ENCODE peak calls at places on chromosomes 4 and X, in six cellular contexts. W is WTC11, Z is GM12878, I is H1, J is K562, H is HepG2. V is an unnamed sample.

GRCh38 chr4:11773798-11774197 is 345.1 kb upstream of the HS3ST1 start:
- DNase-seq in W (no peak), Z (no peak), I (no peak), J (no peak), H (no peak), V (no peak)

GRCh38 chr4:87304659-87305277 is 17.9 kb downstream of the HSD17B13 start:
- DNase-seq in W (no peak), Z (no peak), I (no peak), J (no peak), H (no peak), V (no peak)

GRCh38 chrX:96683997-96684338 is 674 bp upstream of the DIAPH2 start:
- DNase-seq in W (no peak), Z (no peak), I (no peak), J (no peak), H (peak; percentile 0), V (no peak)

GRCh38 chrX:44025611-44026010 is 52.4 kb upstream of the NDP start:
- DNase-seq in W (no peak), Z (no peak), I (no peak), J (no peak), H (no peak), V (no peak)

GRCh38 chr4:185040523-185040922 is 22.2 kb downstream of the HELT start:
- DNase-seq in W (no peak), Z (no peak), I (no peak), J (no peak), H (no peak), V (no peak)

GRCh38 chr4:111283066-111283677 is 660.3 kb upstream of the PITX2 start:
- DNase-seq in W (peak; percentile 75), Z (no peak), I (peak; percentile 85), J (peak; percentile 40), H (peak; percentile 39), V (peak; percentile 75)

GRCh38 chr4:11261066-11261850 is 167.4 kb downstream of the HS3ST1 start:
- DNase-seq in W (no peak), Z (no peak), I (no peak), J (no peak), H (no peak), V (no peak)

GRCh38 chrX:1481636-1482529 is 29.2 kb upstream of the ASMTL start:
- DNase-seq in W (peak; percentile 76), Z (peak; percentile 90), I (no peak), J (no peak), H (peak; percentile 95), V (peak; percentile 88)

GRCh38 chrX:17595456-17596035 is 141.7 kb upstream of the SCML1 start:
- DNase-seq in W (no peak), Z (no peak), I (no peak), J (no peak), H (no peak), V (no peak)

GRCh38 chrX:19017271-19017670 is 33.4 kb upstream of the PHKA2 start:
- DNase-seq in W (peak; percentile 20), Z (no peak), I (no peak), J (peak; percentile 45), H (peak; percentile 13), V (peak; percentile 67)

GRCh38 chrX:53383376-53384087 is 38.9 kb downstream of the SMC1A start:
- DNase-seq in W (no peak), Z (no peak), I (no peak), J (no peak), H (peak; percentile 67), V (no peak)

GRCh38 chr4:92091335-92091734 is 212.4 kb upstream of the GRID2 start:
- DNase-seq in W (peak; percentile 49), Z (no peak), I (peak; percentile 61), J (no peak), H (peak; percentile 21), V (peak; percentile 76)

GRCh38 chr4:68476191-68476590 is 28.9 kb downstream of the TMPRSS11E start:
- DNase-seq in W (no peak), Z (no peak), I (no peak), J (no peak), H (no peak), V (no peak)

GRCh38 chr4:76753814-76754213 is 144.1 kb downstream of the SOWAHB start:
- DNase-seq in W (no peak), Z (no peak), I (no peak), J (no peak), H (no peak), V (no peak)

GRCh38 chr4:19074061-19074460 is 1052.5 kb upstream of the LCORL start:
- DNase-seq in W (no peak), Z (no peak), I (no peak), J (no peak), H (no peak), V (no peak)

GRCh38 chr4:72496119-72496518 is 72.9 kb downstream of the ADAMTS3 start:
- DNase-seq in W (no peak), Z (no peak), I (no peak), J (no peak), H (no peak), V (peak; percentile 6)

GRCh38 chrX:144494069-144494468 is 610.2 kb downstream of the UBE2NL start:
- DNase-seq in W (no peak), Z (no peak), I (no peak), J (no peak), H (no peak), V (no peak)

GRCh38 chr4:162015090-162015489 is 148.7 kb downstream of the FSTL5 start:
- DNase-seq in W (no peak), Z (no peak), I (no peak), J (no peak), H (no peak), V (no peak)

GRCh38 chrX:103883533-103883932 is 51.5 kb upstream of the RAB9B start:
- DNase-seq in W (no peak), Z (no peak), I (no peak), J (no peak), H (no peak), V (no peak)

GRCh38 chr4:38194202-38194601 is 234.0 kb downstream of the PTTG2 start:
- DNase-seq in W (no peak), Z (no peak), I (no peak), J (no peak), H (no peak), V (no peak)

GRCh38 chr4:1512738-1513660 is 106.8 kb upstream of the NKX1-1 start:
- DNase-seq in W (peak; percentile 78), Z (no peak), I (peak; percentile 88), J (peak; percentile 78), H (peak; percentile 16), V (peak; percentile 85)

GRCh38 chr4:121873604-121874003 is 3.3 kb upstream of the BBS7 start:
- DNase-seq in W (no peak), Z (peak; percentile 17), I (no peak), J (no peak), H (no peak), V (no peak)

GRCh38 chrX:153557618-153558017 is 40.2 kb downstream of the ATP2B3 start:
- DNase-seq in W (no peak), Z (no peak), I (no peak), J (no peak), H (no peak), V (no peak)

GRCh38 chrX:136063340-136064079 is 78.3 kb downstream of the SLC9A6 start:
- DNase-seq in W (no peak), Z (no peak), I (no peak), J (no peak), H (no peak), V (no peak)

GRCh38 chr4:55865228-55865806 is 11.9 kb downstream of the EXOC1 start:
- DNase-seq in W (no peak), Z (no peak), I (no peak), J (no peak), H (no peak), V (no peak)

GRCh38 chr4:168744021-168744420 is 247.2 kb downstream of the PALLD start:
- DNase-seq in W (no peak), Z (no peak), I (no peak), J (no peak), H (peak; percentile 3), V (no peak)

GRCh38 chr4:40357738-40358137 is 22.6 kb downstream of the CHRNA9 start:
- DNase-seq in W (no peak), Z (no peak), I (no peak), J (no peak), H (no peak), V (no peak)

GRCh38 chr4:143186202-143186601 is 1.5 kb downstream of the USP38 start:
- DNase-seq in W (no peak), Z (no peak), I (no peak), J (no peak), H (peak; percentile 37), V (no peak)

GRCh38 chr4:143185253-143186107 is 763 bp downstream of the USP38 start:
- DNase-seq in W (peak; percentile 44), Z (no peak), I (peak; percentile 66), J (no peak), H (peak; percentile 16), V (peak; percentile 65)

GRCh38 chr4:143184217-143184502 is 557 bp upstream of the USP38 start:
- DNase-seq in W (no peak), Z (no peak), I (no peak), J (no peak), H (no peak), V (no peak)

GRCh38 chr4:143184503-143185252 is at the start of gene USP38:
- DNase-seq in W (peak; percentile 82), Z (peak; percentile 73), I (peak; percentile 81), J (peak; percentile 93), H (peak; percentile 91), V (peak; percentile 94)

GRCh38 chr4:143183513-143184216 is 1.1 kb upstream of the USP38 start:
- DNase-seq in W (no peak), Z (no peak), I (no peak), J (no peak), H (no peak), V (no peak)
- TF ChIP-seq CREB1 in W (no peak), Z (no peak), I (no peak), J (no peak), H (no peak), V (no peak)

GRCh38 chr4:99811850-99812249 is 4.8 kb upstream of the DAPP1 start:
- DNase-seq in W (no peak), Z (no peak), I (no peak), J (peak; percentile 44), H (peak; percentile 15), V (peak; percentile 80)
- TF ChIP-seq CREB1 in W (no peak), Z (no peak), I (no peak), J (no peak), H (no peak), V (no peak)

DNA sequence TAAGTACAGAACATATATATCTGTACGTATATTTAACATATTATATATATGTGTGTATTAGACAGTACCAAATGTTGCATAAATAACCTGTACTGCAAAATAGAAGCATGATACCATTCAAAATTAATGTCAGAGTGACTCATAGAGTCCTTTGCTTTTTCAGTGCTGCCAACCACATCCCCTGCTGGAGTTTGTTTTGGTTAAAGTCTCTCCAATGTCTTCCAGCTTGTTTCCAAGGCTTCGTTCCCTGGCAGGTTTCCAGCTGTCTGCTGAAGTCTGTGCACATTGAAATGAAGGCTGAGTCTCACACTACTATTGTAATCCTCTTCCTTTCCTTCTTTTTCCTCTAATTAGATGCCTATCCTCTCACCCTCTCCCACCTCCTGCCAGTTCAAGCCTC is 14.9 kb downstream of the NRK start:
- DNase-seq in W (no peak), Z (no peak), I (no peak), J (no peak), H (no peak), V (no peak)
- TF ChIP-seq CREB1 in W (no peak), Z (no peak), I (no peak), J (no peak), H (no peak), V (no peak)

DNA sequence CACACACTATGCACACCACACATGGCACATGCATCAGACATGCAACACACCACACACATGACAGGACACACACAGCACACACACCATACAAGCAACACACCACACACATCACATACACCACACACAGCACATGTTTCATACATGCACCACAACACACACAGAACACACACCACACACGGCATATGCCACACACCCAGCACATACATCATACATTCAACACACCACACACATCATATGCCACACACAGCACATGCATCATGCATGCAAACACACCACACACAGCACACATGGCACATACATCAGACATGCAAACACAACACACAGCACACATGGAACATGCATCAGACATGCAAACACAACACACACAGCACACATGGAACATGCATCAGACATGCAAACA is 80.7 kb upstream of the LRPAP1 start:
- DNase-seq in W (no peak), Z (no peak), I (no peak), J (no peak), H (no peak), V (no peak)
- TF ChIP-seq CREB1 in W (no peak), Z (no peak), I (no peak), J (no peak), H (no peak), V (no peak)

V was measured in GM23338.